ENCODE peak calls at places on chromosomes 2 and 18, in four cellular contexts. One of them, this sample, is unnamed.

GRCh38 chr2:10135296-10136089 is 13.0 kb downstream of the RRM2 start:
- DNase-seq in HCT116: no peak
- DNase-seq in stomach: no peak
- DNase-seq in breast epithelium: no peak
- DNase-seq in this sample: no peak

GRCh38 chr18:75297731-75298130 is 87.1 kb downstream of the TSHZ1 start:
- DNase-seq in HCT116: no peak
- DNase-seq in stomach: no peak
- DNase-seq in breast epithelium: no peak
- DNase-seq in this sample: no peak

GRCh38 chr18:65659312-65659711 is 91.5 kb upstream of the CDH7 start:
- DNase-seq in HCT116: no peak
- DNase-seq in stomach: no peak
- DNase-seq in breast epithelium: no peak
- DNase-seq in this sample: no peak

GRCh38 chr2:147515213-147515612 is 329.6 kb upstream of the ACVR2A start:
- DNase-seq in HCT116: no peak
- DNase-seq in breast epithelium: no peak
- DNase-seq in stomach: no peak
- DNase-seq in this sample: no peak

GRCh38 chr2:182066439-182067061 is 80.9 kb downstream of the PPP1R1C start:
- DNase-seq in stomach: no peak
- DNase-seq in breast epithelium: no peak
- DNase-seq in HCT116: no peak
- DNase-seq in this sample: no peak

GRCh38 chr18:55206941-55207340 is 247.7 kb upstream of the CCDC68 start:
- DNase-seq in breast epithelium: no peak
- DNase-seq in HCT116: no peak
- DNase-seq in stomach: no peak
- DNase-seq in this sample: no peak

GRCh38 chr2:144996225-144996795 is 476.4 kb upstream of the ZEB2 start:
- DNase-seq in breast epithelium: no peak
- DNase-seq in HCT116: no peak
- DNase-seq in stomach: no peak
- DNase-seq in this sample: no peak

GRCh38 chr2:219168526-219168925 is 1.3 kb downstream of the SLC23A3 start:
- DNase-seq in breast epithelium: no peak
- DNase-seq in HCT116: no peak
- DNase-seq in stomach: no peak
- DNase-seq in this sample: no peak

GRCh38 chr2:198356157-198356556 is 551.8 kb downstream of the PLCL1 start:
- DNase-seq in breast epithelium: no peak
- DNase-seq in HCT116: no peak
- DNase-seq in stomach: no peak
- DNase-seq in this sample: no peak

GRCh38 chr2:215705771-215706261 is 269.9 kb upstream of the FN1 start:
- DNase-seq in HCT116: no peak
- DNase-seq in breast epithelium: no peak
- DNase-seq in stomach: no peak
- DNase-seq in this sample: no peak
- H3K27ac ChIP-seq in HCT116: no peak overlapping the region
- H3K27ac ChIP-seq in breast epithelium: no peak overlapping the region
- H3K27ac ChIP-seq in stomach: no peak overlapping the region
- H3K27ac ChIP-seq in this sample: no peak overlapping the region

GRCh38 chr2:40809156-40809555 is 357.3 kb upstream of the SLC8A1 start:
- DNase-seq in breast epithelium: no peak
- DNase-seq in HCT116: no peak
- DNase-seq in stomach: no peak
- DNase-seq in this sample: no peak
- TF ChIP-seq CTCF in breast epithelium: no peak
- TF ChIP-seq CTCF in HCT116: no peak
- TF ChIP-seq CTCF in stomach: no peak
- TF ChIP-seq CTCF in this sample: no peak

GRCh38 chr2:23940262-23940975 is at the start of gene UBXN2A:
- DNase-seq in HCT116: peak; percentile 45
- DNase-seq in breast epithelium: peak; percentile 67
- DNase-seq in stomach: peak; percentile 82
- DNase-seq in this sample: peak; percentile 82
- TF ChIP-seq POLR2AphosphoS5 in HCT116: peak; percentile 85
- TF ChIP-seq POLR2AphosphoS5 in breast epithelium: peak; percentile 15
- TF ChIP-seq POLR2AphosphoS5 in stomach: peak; percentile 64
- TF ChIP-seq POLR2AphosphoS5 in this sample: no peak

GRCh38 chr2:28654286-28654980 is 97.2 kb upstream of the PPP1CB start:
- DNase-seq in HCT116: no peak
- DNase-seq in stomach: no peak
- DNase-seq in breast epithelium: no peak
- DNase-seq in this sample: no peak
- H3K27ac ChIP-seq in HCT116: no peak overlapping the region
- H3K27ac ChIP-seq in stomach: no peak overlapping the region
- H3K27ac ChIP-seq in breast epithelium: no peak overlapping the region
- H3K27ac ChIP-seq in this sample: no peak overlapping the region

DNA sequence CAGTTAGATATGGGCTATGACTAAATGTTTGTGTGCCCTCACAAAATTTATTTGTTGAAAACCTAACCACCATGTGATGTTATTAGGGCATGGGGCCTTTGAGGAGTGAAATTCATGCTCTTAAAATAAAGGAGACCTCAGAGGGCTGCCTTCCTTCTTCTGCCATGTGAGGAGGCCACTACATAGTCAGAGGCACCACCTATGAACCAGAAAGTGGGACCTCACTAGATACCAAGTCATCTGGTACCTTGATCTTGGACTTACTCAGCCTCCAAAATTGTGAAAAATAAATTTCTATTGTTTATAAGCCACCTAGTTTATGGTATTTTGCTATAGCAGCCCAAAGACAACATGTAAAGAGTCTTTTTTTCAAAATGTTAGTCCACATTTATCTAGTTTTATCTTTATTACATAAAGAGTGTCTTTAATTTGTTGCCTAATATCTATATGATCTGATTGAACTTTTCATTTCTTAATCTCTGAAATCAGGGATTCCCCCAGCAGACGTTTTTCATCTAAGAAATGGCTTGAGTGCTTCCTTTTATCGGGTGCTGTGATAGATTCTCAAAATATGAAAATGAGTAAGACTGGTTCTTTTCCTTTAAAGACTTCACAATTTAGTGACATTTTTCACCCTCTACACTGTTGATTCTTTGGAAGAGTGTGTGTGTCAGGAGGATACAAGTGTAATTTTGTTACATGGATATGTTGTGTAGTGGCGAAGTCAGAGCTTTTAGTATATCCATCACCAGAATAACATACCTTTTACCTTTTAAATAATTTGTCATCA is 34.2 kb downstream of the PMS1 start:
- DNase-seq in breast epithelium: no peak
- DNase-seq in stomach: no peak
- DNase-seq in HCT116: no peak
- DNase-seq in this sample: no peak
- TF ChIP-seq CTCF in breast epithelium: no peak
- TF ChIP-seq CTCF in stomach: no peak
- TF ChIP-seq CTCF in HCT116: no peak
- TF ChIP-seq CTCF in this sample: no peak

GRCh38 chr18:53148056-53148574 is 808.1 kb downstream of the DCC start:
- DNase-seq in breast epithelium: no peak
- DNase-seq in HCT116: no peak
- DNase-seq in stomach: no peak
- DNase-seq in this sample: no peak
- TF ChIP-seq POLR2AphosphoS5 in breast epithelium: no peak
- TF ChIP-seq POLR2AphosphoS5 in HCT116: no peak
- TF ChIP-seq POLR2AphosphoS5 in stomach: no peak
- TF ChIP-seq POLR2AphosphoS5 in this sample: no peak

DNA sequence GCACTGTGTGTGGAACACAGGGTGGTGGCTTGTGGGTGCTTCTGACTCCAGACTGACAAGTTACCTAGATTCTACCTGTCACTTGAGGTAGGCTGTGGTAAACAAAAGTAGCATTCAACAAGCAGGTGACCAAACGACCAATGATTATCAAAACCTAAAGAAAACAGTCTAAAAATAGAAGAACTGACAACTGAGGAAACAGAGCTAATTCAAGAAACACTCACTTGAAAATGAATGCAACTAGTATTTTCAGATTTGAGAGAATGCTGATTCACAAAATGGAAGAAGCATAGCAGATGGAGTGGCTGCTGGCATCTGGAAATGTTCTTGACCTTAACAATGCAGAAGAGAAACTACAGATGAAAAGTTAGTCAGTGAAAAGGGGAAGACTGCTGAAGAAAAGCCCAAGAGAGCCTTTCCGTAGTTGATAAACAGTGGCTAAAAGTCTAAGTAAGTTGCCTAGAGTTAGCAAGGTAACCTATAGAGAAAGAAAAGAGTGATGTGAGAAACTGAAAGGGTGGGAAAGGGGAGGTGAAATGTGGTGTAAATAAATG is 170.4 kb downstream of the NCK2 start:
- DNase-seq in breast epithelium: no peak
- DNase-seq in HCT116: no peak
- DNase-seq in stomach: no peak
- DNase-seq in this sample: no peak
- H3K27ac ChIP-seq in breast epithelium: no peak overlapping the region
- H3K27ac ChIP-seq in HCT116: no peak overlapping the region
- H3K27ac ChIP-seq in stomach: no peak overlapping the region
- H3K27ac ChIP-seq in this sample: no peak overlapping the region

This sample was measured in suprapubic skin.